ENCODE peak calls at places on chromosome 3, in nine cellular contexts. F is stimulated activated naive B cell treated with anti-CD40 and anti-IgM and Interleukin-4, amounts not matched to agents 10 μg/mL and 1 μg/mL and 100 μg/mL, for 72 hours; T is GM03348; R is NCI-H510A treated with DMSO at 0.1 percent for 48 hours; S is psoas muscle; Y is OCI-LY7; C is cerebellum; A is epithelial cell of prostate; W is activated CD8-positive, alpha-beta memory T cell treated with anti-CD3 and anti-CD28 coated beads for 1 hour. I is an unnamed sample.

GRCh38 chr3:119769394-119770149 is 12.3 kb upstream of the NR1I2 start:
- DNase-seq in S (no peak), A (no peak), T (no peak), Y (no peak), F (no peak), W (no peak), R (peak; percentile 34), C (no peak), I (no peak)

GRCh38 chr3:139225551-139225950 is 118.3 kb upstream of the MRPS22 start:
- DNase-seq in W (no peak), A (no peak), Y (no peak), C (no peak), S (no peak), R (no peak), F (no peak), T (peak; percentile 45), I (no peak)

GRCh38 chr3:60277376-60277800 is 973.9 kb downstream of the FHIT start:
- DNase-seq in A (no peak), T (no peak), R (no peak), S (no peak), C (no peak), Y (no peak), W (no peak), F (no peak), I (no peak)

GRCh38 chr3:146326875-146327543 is 76.1 kb upstream of the PLSCR4 start:
- DNase-seq in C (peak; percentile 17), T (peak; percentile 66), A (no peak), S (no peak), R (no peak), Y (peak; percentile 0), W (no peak), F (no peak), I (no peak)

GRCh38 chr3:62940763-62941632 is 65.8 kb upstream of the CADPS start:
- DNase-seq in F (no peak), A (no peak), C (no peak), S (no peak), Y (no peak), W (no peak), R (no peak), T (peak; percentile 13), I (peak; percentile 59)

GRCh38 chr3:128859573-128860154 is 19.8 kb upstream of the ACAD9 start:
- DNase-seq in S (no peak), R (no peak), Y (peak; percentile 52), C (no peak), F (no peak), W (no peak), T (no peak), A (no peak), I (no peak)

GRCh38 chr3:32410367-32411246 is 19.0 kb downstream of the CMTM7 start:
- DNase-seq in Y (no peak), S (no peak), C (no peak), F (no peak), T (no peak), R (peak; percentile 58), A (no peak), W (no peak), I (no peak)

GRCh38 chr3:114756506-114757279 is 390.4 kb downstream of the ZBTB20 start:
- DNase-seq in F (no peak), C (no peak), A (peak; percentile 83), S (no peak), W (no peak), Y (no peak), T (peak; percentile 51), R (no peak), I (no peak)

GRCh38 chr3:123353852-123354238 is 95.0 kb downstream of the ADCY5 start:
- DNase-seq in A (no peak), C (no peak), W (no peak), F (no peak), Y (no peak), T (no peak), R (no peak), S (no peak), I (no peak)

GRCh38 chr3:62277470-62277869 is 95.9 kb downstream of the FEZF2 start:
- DNase-seq in C (no peak), A (no peak), F (no peak), S (no peak), W (no peak), Y (no peak), R (no peak), T (no peak), I (no peak)

GRCh38 chr3:18645603-18646002 is 220.5 kb upstream of the SATB1 start:
- DNase-seq in A (no peak), S (no peak), W (no peak), R (no peak), C (no peak), F (no peak), Y (no peak), T (no peak), I (no peak)

GRCh38 chr3:111691293-111691909 is 96.3 kb upstream of the ZBED2 start:
- DNase-seq in R (peak; percentile 5), Y (peak; percentile 30), C (no peak), S (no peak), A (no peak), F (no peak), W (no peak), T (peak; percentile 62), I (peak; percentile 17)

GRCh38 chr3:9028134-9028533 is 64.9 kb upstream of the RAD18 start:
- DNase-seq in C (peak; percentile 65), Y (no peak), F (no peak), S (peak; percentile 86), T (peak; percentile 86), R (no peak), W (no peak), A (no peak), I (no peak)

GRCh38 chr3:99639579-99639978 is 1.2 kb downstream of the COL8A1 start:
- DNase-seq in W (no peak), T (no peak), S (no peak), F (no peak), A (no peak), Y (no peak), R (no peak), C (no peak), I (no peak)

GRCh38 chr3:125032100-125032643 is 23.6 kb downstream of the HEG1 start:
- DNase-seq in R (no peak), W (no peak), C (no peak), S (no peak), F (no peak), T (peak; percentile 24), A (no peak), Y (no peak), I (no peak)

GRCh38 chr3:189927975-189928895 is 192.5 kb downstream of the P3H2 start:
- DNase-seq in C (no peak), T (no peak), A (peak; percentile 89), R (no peak), F (no peak), Y (no peak), S (no peak), W (no peak), I (no peak)

GRCh38 chr3:126893651-126894050 is 89.3 kb upstream of the PLXNA1 start:
- DNase-seq in C (no peak), F (no peak), S (no peak), W (no peak), T (no peak), A (no peak), R (no peak), Y (no peak), I (no peak)

GRCh38 chr3:192905980-192906678 is 11.5 kb downstream of the MB21D2 start:
- DNase-seq in S (no peak), R (no peak), Y (no peak), A (no peak), C (no peak), F (no peak), W (no peak), T (no peak), I (no peak)

GRCh38 chr3:48112813-48113212 is 75.4 kb downstream of the CDC25A start:
- DNase-seq in R (no peak), A (no peak), W (no peak), C (no peak), Y (no peak), T (no peak), S (no peak), F (no peak), I (no peak)

GRCh38 chr3:52187576-52187975 is 10.4 kb upstream of the ALAS1 start:
- DNase-seq in W (no peak), Y (no peak), C (no peak), A (no peak), S (no peak), T (no peak), F (no peak), R (no peak), I (no peak)

GRCh38 chr3:27134165-27134796 is 234.9 kb downstream of the NEK10 start:
- DNase-seq in Y (peak; percentile 62), W (peak; percentile 30), T (peak; percentile 82), S (peak; percentile 60), C (peak; percentile 44), R (peak; percentile 23), F (peak; percentile 24), A (no peak), I (peak; percentile 23)

GRCh38 chr3:49638445-49638844 is 35.7 kb upstream of the APEH start:
- DNase-seq in Y (no peak), T (peak; percentile 61), F (no peak), R (no peak), C (no peak), A (peak; percentile 20), W (no peak), S (no peak), I (no peak)